ENCODE peak calls at places on chromosomes 16 and 17, in six cellular contexts. I is ascending aorta; D is PC-3; E is colonic mucosa; U is CD8-positive, alpha-beta T cell; T is breast epithelium. N is an unnamed sample.

GRCh38 chr17:31877911-31878702 is 19.1 kb upstream of the COPRS start:
- DNase-seq in I (no peak), D (no peak), E (no peak), U (no peak), T (no peak), N (no peak)

GRCh38 chr16:2298621-2299020 is 30.7 kb upstream of the RNPS1 start:
- DNase-seq in I (no peak), D (no peak), E (no peak), U (no peak), T (no peak), N (no peak)

GRCh38 chr17:31371511-31372097 is 19.9 kb upstream of the RAB11FIP4 start:
- DNase-seq in I (no peak), D (no peak), E (no peak), U (no peak), T (no peak), N (peak; percentile 77)

GRCh38 chr16:533391-534088 is 6.0 kb downstream of the CAPN15 start:
- DNase-seq in I (no peak), D (no peak), E (peak; percentile 89), U (no peak), T (no peak), N (no peak)

GRCh38 chr17:77066165-77066564 is 74.6 kb upstream of the SEC14L1 start:
- DNase-seq in I (no peak), D (no peak), E (no peak), U (no peak), T (no peak), N (no peak)

GRCh38 chr16:81384006-81384405 is 60.6 kb upstream of the CMIP start:
- DNase-seq in I (no peak), D (no peak), E (no peak), U (no peak), T (no peak), N (peak; percentile 67)

GRCh38 chr17:71071837-71072236 is 902.5 kb downstream of the KCNJ2 start:
- DNase-seq in I (no peak), D (peak; percentile 100), E (no peak), U (no peak), T (no peak), N (no peak)

GRCh38 chr16:14283786-14284185 is 212.7 kb downstream of the MRTFB start:
- DNase-seq in I (no peak), D (no peak), E (no peak), U (no peak), T (no peak), N (no peak)

GRCh38 chr16:991759-992158 is 10.2 kb downstream of the SOX8 start:
- DNase-seq in I (no peak), D (no peak), E (no peak), U (no peak), T (no peak), N (no peak)

GRCh38 chr16:25192096-25192495 is 24.7 kb upstream of the AQP8 start:
- DNase-seq in I (no peak), D (no peak), E (no peak), U (no peak), T (no peak), N (no peak)

GRCh38 chr17:73248532-73248931 is 13.1 kb downstream of the CPSF4L start:
- DNase-seq in I (no peak), D (no peak), E (no peak), U (no peak), T (no peak), N (no peak)

GRCh38 chr16:82082543-82083244 is 47.6 kb downstream of the HSD17B2 start:
- DNase-seq in I (no peak), D (peak; percentile 62), E (no peak), U (no peak), T (no peak), N (no peak)

GRCh38 chr16:75931043-75931442 is 204.8 kb upstream of the CPHXL start:
- DNase-seq in I (no peak), D (peak; percentile 33), E (no peak), U (no peak), T (no peak), N (no peak)

GRCh38 chr16:24773771-24774427 is 44.4 kb downstream of the TNRC6A start:
- DNase-seq in I (no peak), D (no peak), E (no peak), U (no peak), T (no peak), N (no peak)

GRCh38 chr17:49734666-49735490 is 27.1 kb upstream of the SLC35B1 start:
- DNase-seq in I (no peak), D (no peak), E (no peak), U (no peak), T (no peak), N (no peak)

GRCh38 chr17:80264048-80264792 is 3.6 kb downstream of the RNF213 start:
- DNase-seq in I (no peak), D (no peak), E (no peak), U (peak; percentile 85), T (no peak), N (no peak)

GRCh38 chr16:1709356-1709755 is 3.4 kb downstream of the MAPK8IP3 start:
- DNase-seq in I (no peak), D (no peak), E (no peak), U (no peak), T (no peak), N (no peak)

GRCh38 chr16:83336630-83337029 is 471.1 kb upstream of the HSBP1 start:
- DNase-seq in I (no peak), D (no peak), E (no peak), U (no peak), T (no peak), N (peak; percentile 62)

GRCh38 chr16:89334461-89334860 is 117.0 kb downstream of the ZNF778 start:
- DNase-seq in I (no peak), D (no peak), E (no peak), U (no peak), T (no peak), N (no peak)

GRCh38 chr17:69578385-69578936 is 164.0 kb downstream of the MAP2K6 start:
- DNase-seq in I (no peak), D (no peak), E (no peak), U (no peak), T (no peak), N (no peak)

GRCh38 chr16:27723711-27724490 is 174.0 kb downstream of the KATNIP start:
- DNase-seq in I (no peak), D (no peak), E (peak; percentile 32), U (no peak), T (no peak), N (no peak)

GRCh38 chr16:70788668-70789161 is 12.2 kb downstream of the VAC14 start:
- DNase-seq in I (no peak), D (no peak), E (no peak), U (no peak), T (no peak), N (peak; percentile 17)

DNA sequence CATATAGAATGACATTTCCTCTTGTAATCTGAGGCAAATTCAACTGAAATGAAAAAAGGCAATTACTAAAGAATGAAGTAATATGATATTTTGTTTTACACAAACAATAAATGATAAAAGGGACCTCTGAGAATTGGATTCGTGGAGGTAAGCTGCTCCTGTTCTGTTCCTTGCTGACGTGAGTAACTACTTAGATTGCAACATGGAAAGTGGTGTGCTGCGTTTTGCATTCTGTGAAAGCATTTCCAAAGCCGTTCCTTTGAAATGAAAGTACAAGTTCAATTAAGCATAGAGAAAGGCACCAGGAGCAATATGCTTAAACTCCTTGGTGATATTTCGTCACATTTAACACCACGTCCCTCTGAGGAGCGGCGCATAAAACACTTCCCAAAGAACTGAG is 381.7 kb downstream of the UTP18 start:
- DNase-seq in I (no peak), D (no peak), E (no peak), U (no peak), T (no peak), N (no peak)
- H3K4me1 ChIP-seq in I (no peaks in the 10 kb centered on the region), D (peaks cover 27% of the 10 kb centered on the region), E (no peaks in the 10 kb centered on the region), U (no peaks in the 10 kb centered on the region), T (no peaks in the 10 kb centered on the region), N (no peaks in the 10 kb centered on the region)

GRCh38 chr16:31871510-31871909 is 2.1 kb upstream of the ZNF267 start:
- DNase-seq in I (no peak), D (no peak), E (no peak), U (no peak), T (no peak), N (no peak)
- H3K4me1 ChIP-seq in I (peaks cover 10% of the 10 kb centered on the region), D (peaks cover 25% of the 10 kb centered on the region), E (peaks cover 7% of the 10 kb centered on the region), U (peaks cover 50% of the 10 kb centered on the region), T (peaks cover 13% of the 10 kb centered on the region), N (peaks cover 10% of the 10 kb centered on the region)

GRCh38 chr17:28882154-28882895 is 15.2 kb downstream of the FLOT2 start:
- DNase-seq in I (no peak), D (no peak), E (no peak), U (no peak), T (no peak), N (no peak)
- H3K4me1 ChIP-seq in I (no peaks in the 10 kb centered on the region), D (no peaks in the 10 kb centered on the region), E (no peaks in the 10 kb centered on the region), U (no peaks in the 10 kb centered on the region), T (no peaks in the 10 kb centered on the region), N (no peaks in the 10 kb centered on the region)

GRCh38 chr17:12553625-12554024 is 112.1 kb upstream of the MYOCD start:
- DNase-seq in I (no peak), D (no peak), E (no peak), U (no peak), T (no peak), N (no peak)
- H3K4me1 ChIP-seq in I (peaks cover 44% of the 10 kb centered on the region), D (no peaks in the 10 kb centered on the region), E (no peaks in the 10 kb centered on the region), U (no peaks in the 10 kb centered on the region), T (no peaks in the 10 kb centered on the region), N (peaks cover 10% of the 10 kb centered on the region)

DNA sequence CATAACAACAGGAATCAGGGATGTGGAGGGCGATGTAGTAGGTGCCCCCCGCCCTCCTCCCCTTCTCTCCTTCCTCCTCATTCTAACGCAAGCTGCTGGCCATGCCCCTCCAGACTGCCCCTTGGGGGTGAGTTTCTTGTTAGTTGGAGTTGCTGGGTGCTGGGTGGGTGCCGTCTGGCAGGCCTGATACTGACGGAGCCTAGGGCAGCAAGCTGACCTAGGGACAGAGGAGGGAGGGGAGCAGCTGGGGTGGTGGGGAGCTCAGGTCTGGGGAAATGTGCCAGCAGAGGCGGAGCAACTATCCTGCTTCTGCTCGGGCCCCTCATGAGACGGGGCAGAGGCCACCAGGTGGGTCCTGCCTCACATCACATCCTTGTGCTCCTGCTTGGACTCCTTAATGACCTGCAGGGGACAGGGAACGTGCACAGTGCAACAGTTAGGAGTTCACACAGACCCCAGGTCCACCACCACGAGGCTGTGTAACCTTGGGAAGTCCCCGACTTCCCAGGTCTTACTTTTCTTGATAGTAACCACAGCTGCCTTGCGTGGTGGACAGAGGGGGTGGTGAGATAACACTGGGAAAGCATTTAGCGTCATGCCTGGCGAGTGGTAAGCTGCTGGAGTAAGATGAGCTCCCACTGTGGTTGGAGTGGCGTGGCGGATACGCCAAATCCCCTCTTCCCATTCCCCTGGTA is 7.9 kb upstream of the EFTUD2 start:
- DNase-seq in I (no peak), D (no peak), E (no peak), U (no peak), T (no peak), N (no peak)
- H3K4me1 ChIP-seq in I (peaks cover 3% of the 10 kb centered on the region), D (peaks cover 42% of the 10 kb centered on the region), E (peaks cover 3% of the 10 kb centered on the region), U (no peaks in the 10 kb centered on the region), T (no peaks in the 10 kb centered on the region), N (peaks cover 12% of the 10 kb centered on the region)

DNA sequence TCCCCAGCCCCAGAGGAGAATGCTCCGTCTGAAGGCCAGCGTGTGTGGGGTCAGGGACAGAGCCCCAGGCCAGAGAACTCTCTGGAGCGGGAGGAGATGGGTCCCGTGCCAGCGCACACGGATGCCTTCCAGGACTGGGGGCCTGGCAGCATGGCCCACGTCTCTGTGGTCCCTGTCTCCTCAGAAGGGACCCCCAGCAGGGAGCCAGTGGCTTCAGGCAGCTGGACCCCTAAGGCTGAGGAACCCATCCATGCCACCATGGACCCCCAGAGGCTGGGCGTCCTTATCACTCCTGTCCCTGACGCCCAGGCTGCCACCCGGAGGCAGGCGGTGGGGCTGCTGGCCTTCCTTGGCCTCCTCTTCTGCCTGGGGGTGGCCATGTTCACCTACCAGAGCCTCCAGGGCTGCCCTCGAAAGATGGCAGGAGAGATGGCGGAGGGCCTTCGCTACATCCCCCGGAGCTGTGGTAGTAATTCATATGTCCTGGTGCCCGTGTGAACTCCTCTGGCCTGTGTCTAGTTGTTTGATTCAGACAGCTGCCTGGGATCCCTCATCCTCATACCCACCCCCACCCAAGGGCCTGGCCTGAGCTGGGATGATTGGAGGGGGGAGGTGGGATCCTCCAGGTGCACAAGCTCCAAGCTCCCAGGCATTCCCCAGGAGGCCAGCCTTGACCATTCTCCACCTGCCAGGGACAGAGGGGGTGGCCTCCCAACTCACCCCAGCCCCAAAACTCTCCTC is 10.4 kb downstream of the CX3CL1 start:
- DNase-seq in I (no peak), D (no peak), E (no peak), U (no peak), T (no peak), N (no peak)
- H3K4me1 ChIP-seq in I (peaks cover 39% of the 10 kb centered on the region), D (peaks cover 12% of the 10 kb centered on the region), E (peaks cover 11% of the 10 kb centered on the region), U (no peaks in the 10 kb centered on the region), T (peaks cover under 1% of the 10 kb centered on the region), N (no peaks in the 10 kb centered on the region)